ENCODE peak calls at places on chromosomes 3 and 15, in seven cellular contexts. Y is cardiac muscle cell; Q is transverse colon; M is neuronal stem cell; X is CD4-positive, alpha-beta T cell; J is GM12878; K is HL-60. S is an unnamed sample.

GRCh38 chr3:176514297-176514696 is 683.0 kb downstream of the TBL1XR1 start:
- DNase-seq in Y (peak), Q (no peak), M (peak), X (no peak), J (no peak), K (peak), S (no peak)

GRCh38 chr15:31852933-31853332 is 177.4 kb upstream of the CHRNA7 start:
- DNase-seq in Y (no peak), Q (no peak), M (no peak), X (no peak), J (no peak), K (no peak), S (no peak)

GRCh38 chr15:73457334-73457733 is 14.4 kb downstream of the REC114 start:
- DNase-seq in Y (no peak), Q (no peak), M (no peak), X (no peak), J (no peak), K (no peak), S (no peak)

GRCh38 chr15:74988007-74988800 is 7.2 kb upstream of the SCAMP5 start:
- DNase-seq in Y (peak), Q (peak), M (no peak), X (peak), J (no peak), K (no peak), S (peak)

GRCh38 chr3:136578290-136578689 is 173.9 kb downstream of the STAG1 start:
- DNase-seq in Y (no peak), Q (no peak), M (no peak), X (no peak), J (no peak), K (no peak), S (no peak)

GRCh38 chr15:77421370-77421700 is 647 bp downstream of the HMG20A start:
- DNase-seq in Y (peak), Q (peak), M (no peak), X (no peak), J (no peak), K (no peak), S (peak)

GRCh38 chr15:62190257-62190656 is 25.2 kb upstream of the C2CD4B start:
- DNase-seq in Y (no peak), Q (no peak), M (no peak), X (no peak), J (no peak), K (no peak), S (no peak)

GRCh38 chr3:69212411-69213160 is 90.2 kb upstream of the LMOD3 start:
- DNase-seq in Y (peak), Q (no peak), M (no peak), X (no peak), J (no peak), K (peak), S (no peak)

GRCh38 chr3:197501879-197502620 is 53.7 kb downstream of the BDH1 start:
- DNase-seq in Y (peak), Q (peak), M (peak), X (no peak), J (peak), K (no peak), S (peak)

GRCh38 chr3:30895329-30895728 is 868 bp upstream of the GADL1 start:
- DNase-seq in Y (no peak), Q (no peak), M (no peak), X (no peak), J (no peak), K (no peak), S (no peak)

GRCh38 chr3:13414040-13414729 is 5.9 kb downstream of the NUP210 start:
- DNase-seq in Y (no peak), Q (peak), M (no peak), X (peak), J (peak), K (peak), S (peak)

GRCh38 chr3:15269091-15269989 is 63.0 kb downstream of the SH3BP5 start:
- DNase-seq in Y (peak), Q (peak), M (no peak), X (peak), J (no peak), K (peak), S (peak)

GRCh38 chr3:194314669-194315068 is 36.5 kb downstream of the CPN2 start:
- DNase-seq in Y (no peak), Q (no peak), M (no peak), X (no peak), J (no peak), K (no peak), S (no peak)

GRCh38 chr15:57565326-57565725 is 26.4 kb upstream of the MYZAP start:
- DNase-seq in Y (no peak), Q (peak), M (no peak), X (no peak), J (no peak), K (no peak), S (no peak)

GRCh38 chr15:101361418-101361817 is 66.4 kb upstream of the SNRPA1 start:
- DNase-seq in Y (peak), Q (no peak), M (no peak), X (no peak), J (no peak), K (no peak), S (no peak)

GRCh38 chr3:106673926-106674569 is 703.2 kb upstream of the CCDC54 start:
- DNase-seq in Y (no peak), Q (no peak), M (no peak), X (no peak), J (no peak), K (no peak), S (no peak)

GRCh38 chr3:69120879-69121464 is 1.4 kb downstream of the LMOD3 start:
- DNase-seq in Y (peak), Q (peak), M (peak), X (peak), J (peak), K (peak), S (peak)

GRCh38 chr3:84008623-84009022 is 950.2 kb upstream of the CADM2 start:
- DNase-seq in Y (no peak), Q (no peak), M (no peak), X (no peak), J (no peak), K (no peak), S (no peak)

GRCh38 chr3:31546152-31546551 is 13.4 kb downstream of the STT3B start:
- DNase-seq in Y (peak), Q (no peak), M (no peak), X (no peak), J (no peak), K (no peak), S (no peak)

GRCh38 chr15:25527118-25527517 is 88.3 kb upstream of the UBE3A start:
- DNase-seq in Y (no peak), Q (no peak), M (no peak), X (no peak), J (no peak), K (no peak), S (no peak)

GRCh38 chr3:192892981-192893827 is 24.5 kb downstream of the MB21D2 start:
- DNase-seq in Y (peak), Q (peak), M (no peak), X (peak), J (peak), K (no peak), S (peak)

GRCh38 chr3:194161181-194162045 is 25.5 kb downstream of the HES1 start:
- DNase-seq in Y (no peak), Q (no peak), M (no peak), X (no peak), J (no peak), K (no peak), S (peak)

GRCh38 chr3:122668930-122669730 is 11.5 kb upstream of the PARP14 start:
- DNase-seq in Y (peak), Q (no peak), M (no peak), X (no peak), J (no peak), K (no peak), S (no peak)

GRCh38 chr15:80758130-80758529 is 21.0 kb upstream of the CEMIP start:
- DNase-seq in Y (no peak), Q (no peak), M (no peak), X (no peak), J (no peak), K (no peak), S (no peak)

GRCh38 chr3:160869825-160870224 is 113.8 kb downstream of the PPM1L start:
- DNase-seq in Y (peak), Q (no peak), M (no peak), X (no peak), J (no peak), K (no peak), S (peak)

GRCh38 chr3:53075743-53076140 is 29.9 kb upstream of the SFMBT1 start:
- DNase-seq in Y (no peak), Q (no peak), M (no peak), X (no peak), J (no peak), K (no peak), S (no peak)

GRCh38 chr3:182300266-182300665 is 493.0 kb upstream of the ATP11B start:
- DNase-seq in Y (no peak), Q (no peak), M (no peak), X (no peak), J (no peak), K (no peak), S (no peak)

GRCh38 chr3:195032955-195033354 is 238.0 kb downstream of the XXYLT1 start:
- DNase-seq in Y (no peak), Q (no peak), M (no peak), X (no peak), J (no peak), K (no peak), S (no peak)

GRCh38 chr3:97952280-97952679 is 20.0 kb downstream of the RIOX2 start:
- DNase-seq in Y (peak), Q (peak), M (no peak), X (no peak), J (no peak), K (no peak), S (peak)

GRCh38 chr3:25910997-25911396 is 121.1 kb downstream of the OXSM start:
- DNase-seq in Y (peak), Q (peak), M (no peak), X (peak), J (no peak), K (no peak), S (peak)

GRCh38 chr15:44275431-44275830 is 13.1 kb upstream of the GOLM2 start:
- DNase-seq in Y (no peak), Q (no peak), M (no peak), X (no peak), J (no peak), K (no peak), S (no peak)
- H3K27ac ChIP-seq in Y (no peak), Q (no peak), M (no peak), X (no peak), J (no peak), K (no peak), S (no peak)

GRCh38 chr3:65597225-65597951 is 441.3 kb downstream of the MAGI1 start:
- DNase-seq in Y (peak), Q (peak), M (peak), X (no peak), J (no peak), K (no peak), S (peak)

GRCh38 chr3:65595222-65595996 is 443.3 kb downstream of the MAGI1 start:
- DNase-seq in Y (no peak), Q (no peak), M (no peak), X (no peak), J (no peak), K (no peak), S (no peak)

GRCh38 chr3:65593780-65594752 is 444.7 kb downstream of the MAGI1 start:
- DNase-seq in Y (no peak), Q (no peak), M (no peak), X (no peak), J (no peak), K (no peak), S (no peak)

GRCh38 chr3:65596511-65597224 is 442.1 kb downstream of the MAGI1 start:
- DNase-seq in Y (no peak), Q (no peak), M (no peak), X (no peak), J (no peak), K (no peak), S (no peak)

DNA sequence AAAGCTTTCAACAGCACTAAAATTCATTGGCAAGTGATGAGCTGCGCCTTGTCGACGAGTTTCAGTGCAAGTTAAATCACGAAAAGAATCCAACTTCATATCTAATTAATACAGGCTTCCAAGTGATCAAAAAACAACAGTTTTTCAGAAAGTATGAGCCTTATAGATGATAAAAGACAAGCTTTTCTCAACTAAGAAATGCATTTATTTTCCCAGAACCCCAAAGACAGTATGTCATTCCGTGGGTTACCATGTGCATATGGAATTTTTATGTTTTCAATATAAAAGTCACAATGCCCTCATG is 442.8 kb downstream of the MAGI1 start:
- DNase-seq in Y (no peak), Q (no peak), M (no peak), X (no peak), J (no peak), K (no peak), S (no peak)
- H3K27ac ChIP-seq in Y (no peak), Q (no peak), M (peak), X (no peak), J (no peak), K (no peak), S (no peak)

DNA sequence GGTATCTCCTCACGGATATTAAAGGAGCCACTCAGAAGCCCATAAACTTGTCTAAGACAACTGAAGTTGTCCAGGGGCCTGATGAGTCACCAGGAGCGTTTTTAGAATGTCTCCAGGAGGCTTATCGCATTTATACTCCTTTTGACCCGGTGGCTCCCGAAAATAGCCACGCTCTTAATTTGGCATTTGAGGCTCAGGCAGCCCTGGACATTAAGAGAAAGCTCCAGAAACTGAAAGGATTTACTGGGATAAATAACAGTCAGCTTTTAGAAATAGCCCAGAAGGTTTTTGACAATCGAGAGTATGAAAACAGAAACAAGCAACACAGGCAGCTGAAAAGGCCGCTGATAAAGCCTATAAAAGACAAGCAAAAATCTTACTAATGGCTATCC is 4.1 kb downstream of the DET1 start:
- DNase-seq in Y (peak), Q (peak), M (no peak), X (no peak), J (no peak), K (no peak), S (no peak)
- H3K27ac ChIP-seq in Y (peak), Q (peak), M (no peak), X (no peak), J (no peak), K (no peak), S (no peak)

GRCh38 chr3:148697311-148698189 is at the start of gene AGTR1:
- DNase-seq in Y (peak), Q (peak), M (peak), X (no peak), J (no peak), K (no peak), S (peak)

GRCh38 chr3:148694116-148694515 is 3.6 kb upstream of the AGTR1 start:
- DNase-seq in Y (no peak), Q (no peak), M (no peak), X (no peak), J (no peak), K (no peak), S (no peak)

DNA sequence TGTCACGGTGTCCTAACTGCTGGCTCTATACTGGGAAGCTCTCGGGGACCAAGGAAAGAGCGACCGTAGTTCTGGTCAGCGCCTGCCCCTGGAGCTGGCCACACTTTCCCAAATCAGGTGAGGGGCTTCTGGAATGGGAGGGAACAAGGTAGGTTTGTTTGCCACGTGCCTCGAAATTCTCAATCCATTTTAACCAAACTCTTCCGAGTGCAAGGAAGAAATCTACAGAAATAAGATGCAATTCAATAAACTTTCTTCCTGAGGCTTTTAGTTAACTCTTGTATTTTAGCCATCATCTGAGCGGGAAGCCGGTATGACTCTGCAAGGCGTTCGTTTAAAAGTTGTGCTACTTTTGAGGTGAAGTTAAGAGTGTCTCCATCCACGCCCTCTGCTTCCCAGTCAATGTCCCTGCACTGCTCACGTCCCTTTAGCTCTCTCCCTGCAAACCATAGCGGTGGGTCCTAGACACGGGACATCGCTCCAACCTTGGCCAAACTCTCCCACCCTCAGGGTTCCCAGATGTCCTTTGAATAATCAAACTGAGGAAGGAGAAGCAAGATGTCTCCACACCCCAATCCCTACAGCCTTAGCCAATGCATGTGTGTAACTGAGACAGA is 595 bp downstream of the AGTR1 start:
- DNase-seq in Y (no peak), Q (no peak), M (no peak), X (no peak), J (no peak), K (no peak), S (no peak)
- H3K27ac ChIP-seq in Y (no peak), Q (peak), M (no peak), X (no peak), J (no peak), K (no peak), S (no peak)

GRCh38 chr15:43144512-43144911 is 11.1 kb downstream of the TMEM62 start:
- DNase-seq in Y (no peak), Q (no peak), M (no peak), X (no peak), J (no peak), K (no peak), S (no peak)

GRCh38 chr15:43146187-43146586 is 12.8 kb downstream of the TMEM62 start:
- DNase-seq in Y (no peak), Q (no peak), M (no peak), X (no peak), J (no peak), K (no peak), S (no peak)

GRCh38 chr15:43153269-43153668 is 19.9 kb downstream of the TMEM62 start:
- DNase-seq in Y (no peak), Q (no peak), M (no peak), X (no peak), J (no peak), K (no peak), S (no peak)

GRCh38 chr15:43151688-43152087 is 18.3 kb downstream of the TMEM62 start:
- DNase-seq in Y (no peak), Q (no peak), M (no peak), X (no peak), J (no peak), K (no peak), S (no peak)

GRCh38 chr15:43150171-43150929 is 17.0 kb downstream of the TMEM62 start:
- DNase-seq in Y (peak), Q (no peak), M (no peak), X (no peak), J (no peak), K (no peak), S (no peak)
- H3K27ac ChIP-seq in Y (no peak), Q (no peak), M (no peak), X (no peak), J (no peak), K (no peak), S (no peak)

GRCh38 chr15:78751602-78751979 is 59.7 kb downstream of the ADAMTS7 start:
- DNase-seq in Y (no peak), Q (no peak), M (no peak), X (no peak), J (no peak), K (no peak), S (no peak)

GRCh38 chr15:78749831-78750230 is 61.4 kb downstream of the ADAMTS7 start:
- DNase-seq in Y (no peak), Q (peak), M (no peak), X (no peak), J (no peak), K (no peak), S (no peak)

GRCh38 chr15:78752492-78753358 is 58.5 kb downstream of the ADAMTS7 start:
- DNase-seq in Y (no peak), Q (no peak), M (no peak), X (no peak), J (no peak), K (no peak), S (no peak)

DNA sequence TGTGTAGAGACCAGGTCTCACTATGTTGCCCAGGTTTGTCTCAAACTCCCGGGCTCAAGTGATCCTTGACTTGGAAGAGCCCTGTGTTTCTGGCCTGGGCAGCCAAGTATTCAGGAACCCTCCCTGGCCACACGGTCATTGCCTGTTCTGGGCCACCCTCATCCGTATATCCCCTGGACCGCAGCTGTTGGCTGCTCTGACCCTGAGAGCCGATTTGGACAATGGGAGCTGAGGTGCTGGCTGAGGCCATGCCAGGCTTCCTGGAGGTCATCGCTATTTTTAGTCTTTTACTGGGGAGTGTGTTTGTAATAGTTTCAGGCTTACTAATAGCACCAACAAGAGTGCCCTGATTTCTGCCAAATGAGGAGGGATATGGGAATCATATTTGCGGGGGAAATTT is 60.7 kb downstream of the ADAMTS7 start:
- DNase-seq in Y (no peak), Q (no peak), M (no peak), X (no peak), J (no peak), K (no peak), S (peak)
- H3K27ac ChIP-seq in Y (no peak), Q (peak), M (no peak), X (no peak), J (no peak), K (no peak), S (no peak)

DNA sequence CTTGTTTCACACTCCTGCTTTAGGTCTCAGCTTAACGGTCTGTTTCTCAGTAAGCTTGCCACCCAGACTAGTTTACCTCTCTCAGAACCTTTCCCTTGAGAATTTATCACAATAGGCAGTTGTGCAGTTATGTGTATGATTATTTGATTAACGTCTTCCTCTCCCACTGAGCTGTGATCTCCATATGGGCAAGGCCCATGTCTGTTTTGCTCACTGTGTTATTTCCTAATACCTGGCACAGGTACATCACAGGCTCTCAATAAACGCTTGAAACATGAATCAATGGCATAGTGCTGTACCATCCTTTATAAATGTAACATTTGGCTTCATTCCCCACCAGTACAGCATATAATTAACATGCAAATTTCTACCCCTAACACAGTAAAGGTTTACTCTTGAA is 29.1 kb upstream of the RARRES1 start:
- DNase-seq in Y (no peak), Q (no peak), M (no peak), X (no peak), J (no peak), K (no peak), S (no peak)
- H3K27ac ChIP-seq in Y (no peak), Q (no peak), M (no peak), X (no peak), J (no peak), K (no peak), S (no peak)

S was measured in body of pancreas.